ENCODE peak calls at places on chromosome 19, in seven cellular contexts. One of them, this sample, is unnamed.

GRCh38 chr19:3604987-3605343 is 1.7 kb downstream of the TBXA2R start:
- DNase-seq in HCT116: no peak
- DNase-seq in GM12878: peak; percentile 11
- DNase-seq in H1: no peak
- DNase-seq in K562: no peak
- DNase-seq in SK-N-SH: no peak
- DNase-seq in HepG2: no peak
- DNase-seq in this sample: no peak

GRCh38 chr19:42596391-42597071 is 1.8 kb upstream of the CEACAM8 start:
- DNase-seq in HCT116: no peak
- DNase-seq in GM12878: no peak
- DNase-seq in H1: no peak
- DNase-seq in K562: peak; percentile 61
- DNase-seq in SK-N-SH: peak; percentile 70
- DNase-seq in HepG2: no peak
- DNase-seq in this sample: no peak

GRCh38 chr19:10830941-10831779 is 4.9 kb downstream of the TMED1 start:
- DNase-seq in HCT116: no peak
- DNase-seq in GM12878: no peak
- DNase-seq in H1: no peak
- DNase-seq in K562: no peak
- DNase-seq in SK-N-SH: peak; percentile 28
- DNase-seq in HepG2: no peak
- DNase-seq in this sample: no peak

GRCh38 chr19:43132696-43133095 is 50.2 kb upstream of the PSG2 start:
- DNase-seq in HCT116: no peak
- DNase-seq in GM12878: no peak
- DNase-seq in H1: no peak
- DNase-seq in K562: no peak
- DNase-seq in SK-N-SH: no peak
- DNase-seq in HepG2: no peak
- DNase-seq in this sample: no peak

GRCh38 chr19:45128109-45128508 is 32.7 kb downstream of the NKPD1 start:
- DNase-seq in HCT116: no peak
- DNase-seq in GM12878: no peak
- DNase-seq in H1: no peak
- DNase-seq in K562: no peak
- DNase-seq in SK-N-SH: no peak
- DNase-seq in HepG2: no peak
- DNase-seq in this sample: no peak

GRCh38 chr19:16298334-16298733 is 26.3 kb upstream of the KLF2 start:
- DNase-seq in HCT116: no peak
- DNase-seq in GM12878: no peak
- DNase-seq in H1: no peak
- DNase-seq in K562: no peak
- DNase-seq in SK-N-SH: no peak
- DNase-seq in HepG2: no peak
- DNase-seq in this sample: no peak

GRCh38 chr19:52941941-52942370 is 18.7 kb upstream of the ZNF888 start:
- DNase-seq in HCT116: no peak
- DNase-seq in GM12878: no peak
- DNase-seq in H1: no peak
- DNase-seq in K562: no peak
- DNase-seq in SK-N-SH: peak; percentile 25
- DNase-seq in HepG2: no peak
- DNase-seq in this sample: no peak

GRCh38 chr19:55283548-55284393 is at the start of gene BRSK1:
- DNase-seq in HCT116: peak; percentile 26
- DNase-seq in GM12878: no peak
- DNase-seq in H1: no peak
- DNase-seq in K562: peak; percentile 57
- DNase-seq in SK-N-SH: peak; percentile 93
- DNase-seq in HepG2: no peak
- DNase-seq in this sample: no peak

GRCh38 chr19:45506246-45506990 is 861 bp upstream of the VASP start:
- DNase-seq in HCT116: peak; percentile 87
- DNase-seq in GM12878: peak; percentile 64
- DNase-seq in H1: no peak
- DNase-seq in K562: peak; percentile 93
- DNase-seq in SK-N-SH: peak; percentile 94
- DNase-seq in HepG2: peak; percentile 85
- DNase-seq in this sample: peak; percentile 39

GRCh38 chr19:49331616-49332055 is 3.6 kb upstream of the CD37 start:
- DNase-seq in HCT116: peak; percentile 37
- DNase-seq in GM12878: peak; percentile 81
- DNase-seq in H1: no peak
- DNase-seq in K562: peak; percentile 81
- DNase-seq in SK-N-SH: peak; percentile 63
- DNase-seq in HepG2: peak; percentile 86
- DNase-seq in this sample: no peak

GRCh38 chr19:43724896-43725295 is 9.0 kb downstream of the IRGC start:
- DNase-seq in HCT116: no peak
- DNase-seq in GM12878: no peak
- DNase-seq in H1: no peak
- DNase-seq in K562: no peak
- DNase-seq in SK-N-SH: no peak
- DNase-seq in HepG2: no peak
- DNase-seq in this sample: no peak

GRCh38 chr19:6811906-6812305 is 39.4 kb downstream of the VAV1 start:
- DNase-seq in HCT116: peak; percentile 79
- DNase-seq in GM12878: peak; percentile 12
- DNase-seq in H1: no peak
- DNase-seq in K562: peak; percentile 77
- DNase-seq in SK-N-SH: peak; percentile 73
- DNase-seq in HepG2: peak; percentile 31
- DNase-seq in this sample: peak; percentile 50

GRCh38 chr19:55070755-55071502 is 4.7 kb upstream of the EPS8L1 start:
- DNase-seq in HCT116: peak; percentile 89
- DNase-seq in GM12878: no peak
- DNase-seq in H1: no peak
- DNase-seq in K562: peak; percentile 57
- DNase-seq in SK-N-SH: no peak
- DNase-seq in HepG2: no peak
- DNase-seq in this sample: no peak

GRCh38 chr19:18205180-18205915 is 1.5 kb upstream of the RAB3A start:
- DNase-seq in HCT116: no peak
- DNase-seq in GM12878: no peak
- DNase-seq in H1: no peak
- DNase-seq in K562: peak; percentile 75
- DNase-seq in SK-N-SH: peak; percentile 77
- DNase-seq in HepG2: no peak
- DNase-seq in this sample: no peak

GRCh38 chr19:29873801-29874575 is 62.2 kb downstream of the CCNE1 start:
- DNase-seq in HCT116: no peak
- DNase-seq in GM12878: no peak
- DNase-seq in H1: no peak
- DNase-seq in K562: no peak
- DNase-seq in SK-N-SH: peak; percentile 49
- DNase-seq in HepG2: no peak
- DNase-seq in this sample: no peak

GRCh38 chr19:36972594-36972993 is 56.5 kb downstream of the ZNF568 start:
- DNase-seq in HCT116: no peak
- DNase-seq in GM12878: no peak
- DNase-seq in H1: no peak
- DNase-seq in K562: no peak
- DNase-seq in SK-N-SH: no peak
- DNase-seq in HepG2: no peak
- DNase-seq in this sample: no peak

GRCh38 chr19:50518091-50519005 is 4.6 kb upstream of the ASPDH start:
- DNase-seq in HCT116: no peak
- DNase-seq in GM12878: no peak
- DNase-seq in H1: no peak
- DNase-seq in K562: no peak
- DNase-seq in SK-N-SH: no peak
- DNase-seq in HepG2: no peak
- DNase-seq in this sample: no peak

GRCh38 chr19:47520839-47521238 is 6.0 kb upstream of the NAPA start:
- DNase-seq in HCT116: no peak
- DNase-seq in GM12878: no peak
- DNase-seq in H1: no peak
- DNase-seq in K562: no peak
- DNase-seq in SK-N-SH: no peak
- DNase-seq in HepG2: no peak
- DNase-seq in this sample: no peak

GRCh38 chr19:43618921-43619261 is 538 bp downstream of the ZNF428 start:
- DNase-seq in HCT116: no peak
- DNase-seq in GM12878: peak; percentile 30
- DNase-seq in H1: no peak
- DNase-seq in K562: peak; percentile 61
- DNase-seq in SK-N-SH: peak; percentile 82
- DNase-seq in HepG2: peak; percentile 79
- DNase-seq in this sample: no peak

GRCh38 chr19:48964205-48965032 is 690 bp upstream of the FTL start:
- DNase-seq in HCT116: no peak
- DNase-seq in GM12878: no peak
- DNase-seq in H1: no peak
- DNase-seq in K562: no peak
- DNase-seq in SK-N-SH: no peak
- DNase-seq in HepG2: peak; percentile 34
- DNase-seq in this sample: no peak

DNA sequence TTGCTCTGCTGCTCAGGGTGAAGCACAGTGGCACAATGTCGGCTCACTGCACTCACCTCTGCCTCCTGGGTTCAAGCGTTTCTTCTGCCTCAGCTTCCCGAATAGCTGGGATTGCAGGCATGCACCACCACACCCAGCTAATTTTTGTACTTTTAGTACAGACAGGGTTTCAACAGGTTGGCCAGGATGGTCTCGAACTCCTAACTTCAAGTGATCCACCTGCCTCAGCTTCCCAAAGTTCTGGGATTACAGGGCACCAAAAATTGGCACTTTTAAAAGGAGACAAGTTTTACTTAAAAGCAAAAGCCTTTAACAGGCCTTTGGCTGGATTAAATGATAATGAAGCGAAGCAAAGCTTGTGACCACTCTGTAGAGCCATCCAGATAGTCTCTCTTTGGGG is 12.5 kb upstream of the TSHZ3 start:
- DNase-seq in HCT116: no peak
- DNase-seq in GM12878: no peak
- DNase-seq in H1: no peak
- DNase-seq in K562: no peak
- DNase-seq in SK-N-SH: no peak
- DNase-seq in HepG2: no peak
- DNase-seq in this sample: no peak
- TF ChIP-seq POLR2AphosphoS5 in HCT116: no peak
- TF ChIP-seq POLR2AphosphoS5 in GM12878: no peak
- TF ChIP-seq POLR2AphosphoS5 in H1: no peak
- TF ChIP-seq POLR2AphosphoS5 in K562: no peak
- TF ChIP-seq POLR2AphosphoS5 in SK-N-SH: no peak
- TF ChIP-seq POLR2AphosphoS5 in HepG2: no peak
- TF ChIP-seq POLR2AphosphoS5 in this sample: no peak

GRCh38 chr19:38700933-38701454 is 43.3 kb downstream of the CAPN12 start:
- DNase-seq in HCT116: no peak
- DNase-seq in GM12878: no peak
- DNase-seq in H1: no peak
- DNase-seq in K562: no peak
- DNase-seq in SK-N-SH: no peak
- DNase-seq in HepG2: peak; percentile 85
- DNase-seq in this sample: no peak

GRCh38 chr19:38699027-38699346 is 45.3 kb downstream of the CAPN12 start:
- DNase-seq in HCT116: no peak
- DNase-seq in GM12878: no peak
- DNase-seq in H1: no peak
- DNase-seq in K562: no peak
- DNase-seq in SK-N-SH: no peak
- DNase-seq in HepG2: no peak
- DNase-seq in this sample: no peak

GRCh38 chr19:38701455-38702063 is 42.7 kb downstream of the CAPN12 start:
- DNase-seq in HCT116: no peak
- DNase-seq in GM12878: no peak
- DNase-seq in H1: no peak
- DNase-seq in K562: no peak
- DNase-seq in SK-N-SH: no peak
- DNase-seq in HepG2: peak; percentile 93
- DNase-seq in this sample: no peak

GRCh38 chr19:38699647-38700349 is 44.5 kb downstream of the CAPN12 start:
- DNase-seq in HCT116: no peak
- DNase-seq in GM12878: no peak
- DNase-seq in H1: no peak
- DNase-seq in K562: no peak
- DNase-seq in SK-N-SH: no peak
- DNase-seq in HepG2: no peak
- DNase-seq in this sample: no peak

GRCh38 chr19:38700350-38700932 is 43.8 kb downstream of the CAPN12 start:
- DNase-seq in HCT116: no peak
- DNase-seq in GM12878: no peak
- DNase-seq in H1: no peak
- DNase-seq in K562: no peak
- DNase-seq in SK-N-SH: no peak
- DNase-seq in HepG2: peak; percentile 41
- DNase-seq in this sample: no peak
- H3K9ac ChIP-seq in HCT116: no peak overlapping the region
- H3K9ac ChIP-seq in GM12878: no peak overlapping the region
- H3K9ac ChIP-seq in H1: no peak overlapping the region
- H3K9ac ChIP-seq in K562: peak overlapping the region; percentile 60
- H3K9ac ChIP-seq in SK-N-SH: no peak overlapping the region
- H3K9ac ChIP-seq in HepG2: peak overlapping the region; percentile 76
- H3K9ac ChIP-seq in this sample: no peak overlapping the region

GRCh38 chr19:41420101-41420880 is 6.9 kb downstream of the B3GNT8 start:
- DNase-seq in HCT116: no peak
- DNase-seq in GM12878: no peak
- DNase-seq in H1: no peak
- DNase-seq in K562: no peak
- DNase-seq in SK-N-SH: no peak
- DNase-seq in HepG2: no peak
- DNase-seq in this sample: no peak
- TF ChIP-seq POLR2AphosphoS5 in HCT116: no peak
- TF ChIP-seq POLR2AphosphoS5 in GM12878: no peak
- TF ChIP-seq POLR2AphosphoS5 in H1: no peak
- TF ChIP-seq POLR2AphosphoS5 in K562: no peak
- TF ChIP-seq POLR2AphosphoS5 in SK-N-SH: no peak
- TF ChIP-seq POLR2AphosphoS5 in HepG2: no peak
- TF ChIP-seq POLR2AphosphoS5 in this sample: no peak

DNA sequence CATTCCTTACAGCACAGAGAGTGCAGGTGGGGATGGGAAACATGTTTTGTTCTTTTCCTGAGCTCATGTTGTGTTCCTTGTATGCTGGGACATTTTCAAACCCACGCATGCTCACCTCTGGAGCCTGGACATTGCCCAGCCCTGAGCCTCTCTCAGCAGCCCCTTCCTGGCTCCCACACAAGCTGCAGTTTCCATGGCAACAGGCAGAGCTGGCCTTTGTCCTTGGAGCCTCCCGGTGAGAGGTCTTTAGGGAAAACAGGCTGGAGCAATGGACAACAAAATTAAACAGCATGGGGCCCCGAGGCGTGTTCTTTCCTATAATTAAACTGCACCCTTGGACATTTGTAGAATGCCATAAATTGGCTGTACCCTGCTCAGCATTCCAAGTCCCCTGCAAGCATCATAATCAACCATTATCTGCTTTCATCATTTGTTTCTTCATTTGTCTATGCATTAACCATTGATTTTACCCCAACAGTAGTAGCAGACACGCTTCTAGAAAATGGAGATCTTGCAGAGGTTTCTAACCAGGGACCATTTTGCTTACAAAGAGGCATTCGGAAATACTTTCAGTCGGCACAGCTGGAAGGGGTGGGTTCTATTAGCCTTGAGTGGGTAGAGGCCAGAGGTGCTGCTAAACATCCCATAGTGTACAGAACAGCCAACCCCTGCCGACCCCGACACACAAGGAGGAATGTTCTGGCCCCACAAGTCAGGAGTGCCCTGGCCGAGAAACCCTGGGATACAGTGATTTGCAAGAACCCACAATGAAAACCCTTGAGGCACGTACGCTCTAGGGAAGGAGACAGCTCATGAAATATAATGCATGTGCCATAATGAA is 133.4 kb upstream of the PEG3 start:
- DNase-seq in HCT116: no peak
- DNase-seq in GM12878: no peak
- DNase-seq in H1: no peak
- DNase-seq in K562: no peak
- DNase-seq in SK-N-SH: peak; percentile 66
- DNase-seq in HepG2: peak; percentile 94
- DNase-seq in this sample: no peak
- H3K9ac ChIP-seq in HCT116: no peak overlapping the region
- H3K9ac ChIP-seq in GM12878: no peak overlapping the region
- H3K9ac ChIP-seq in H1: no peak overlapping the region
- H3K9ac ChIP-seq in K562: no peak overlapping the region
- H3K9ac ChIP-seq in SK-N-SH: no peak overlapping the region
- H3K9ac ChIP-seq in HepG2: peak overlapping the region; percentile 67
- H3K9ac ChIP-seq in this sample: no peak overlapping the region

This sample was measured in SK-N-MC.